ENCODE peak calls at places on chromosomes 11 and 22, in eight cellular contexts. T, U, W, G, P, M, Q and V are unnamed samples.

GRCh38 chr11:80587906-80588305 is 1147.1 kb upstream of the TENM4 start:
- DNase-seq in T (no peak), U (no peak), W (no peak), G (no peak), P (no peak), M (no peak), Q (no peak), V (no peak)

GRCh38 chr22:36417281-36417686 is 29.5 kb upstream of the MYH9 start:
- DNase-seq in T (peak), U (no peak), W (no peak), G (no peak), P (no peak), M (no peak), Q (no peak), V (no peak)

GRCh38 chr22:22364207-22364606 is 119.6 kb downstream of the VPREB1 start:
- DNase-seq in T (no peak), U (no peak), W (no peak), G (no peak), P (no peak), M (no peak), Q (no peak), V (no peak)

GRCh38 chr11:925496-926301 is at the start of gene AP2A2:
- DNase-seq in T (peak), U (peak), W (peak), G (peak), P (peak), M (peak), Q (peak), V (peak)

GRCh38 chr11:113781682-113782081 is 2.1 kb downstream of the CLDN25 start:
- DNase-seq in T (no peak), U (no peak), W (no peak), G (no peak), P (no peak), M (no peak), Q (no peak), V (no peak)

GRCh38 chr11:124740277-124740882 is 638 bp downstream of the NRGN start:
- DNase-seq in T (peak), U (peak), W (peak), G (peak), P (no peak), M (no peak), Q (no peak), V (peak)

GRCh38 chr22:36398602-36399472 is 11.1 kb upstream of the MYH9 start:
- DNase-seq in T (peak), U (no peak), W (no peak), G (no peak), P (no peak), M (no peak), Q (no peak), V (no peak)

GRCh38 chr11:11841121-11841604 is 609 bp upstream of the USP47 start:
- DNase-seq in T (peak), U (peak), W (peak), G (peak), P (peak), M (peak), Q (no peak), V (peak)

GRCh38 chr11:86625544-86625943 is 46.9 kb downstream of the ME3 start:
- DNase-seq in T (peak), U (no peak), W (no peak), G (no peak), P (no peak), M (no peak), Q (no peak), V (no peak)

GRCh38 chr11:3208272-3208671 is 10.3 kb downstream of the MRGPRG start:
- DNase-seq in T (no peak), U (no peak), W (no peak), G (no peak), P (no peak), M (no peak), Q (no peak), V (no peak)